ENCODE peak calls at places on chromosomes 2 and 18, in nine cellular contexts. E, P, K, W, H, J, O, T and A are unnamed samples.

GRCh38 chr18:7617738-7618422 is 50.8 kb downstream of the PTPRM start:
- DNase-seq in T (no peak), H (peak; percentile 96), J (no peak), K (no peak), W (no peak), E (no peak), P (no peak), O (no peak), A (no peak)

GRCh38 chr2:71576541-71576940 is 123.2 kb downstream of the DYSF start:
- DNase-seq in W (no peak), K (no peak), P (no peak), J (no peak), H (no peak), E (peak; percentile 72), O (no peak), T (no peak), A (peak; percentile 81)

GRCh38 chr2:171923206-171923605 is 945 bp downstream of the HAT1 start:
- DNase-seq in E (peak; percentile 49), T (no peak), K (peak; percentile 9), P (no peak), H (peak; percentile 67), J (no peak), W (peak; percentile 30), O (no peak), A (no peak)

GRCh38 chr2:23669413-23670244 is 257.3 kb downstream of the ATAD2B start:
- DNase-seq in J (no peak), W (peak; percentile 11), K (no peak), H (no peak), E (peak; percentile 89), T (no peak), O (no peak), P (no peak), A (peak; percentile 78)

GRCh38 chr2:98926601-98927000 is 9.4 kb downstream of the CRACDL start:
- DNase-seq in P (no peak), H (no peak), E (no peak), T (no peak), K (no peak), J (no peak), O (no peak), W (no peak), A (no peak)

GRCh38 chr2:48423376-48423775 is 106.6 kb upstream of the STON1 start:
- DNase-seq in O (no peak), K (peak; percentile 47), J (no peak), H (peak; percentile 73), T (no peak), W (no peak), P (no peak), E (no peak), A (no peak)

GRCh38 chr2:207561386-207562080 is 31.8 kb downstream of the CREB1 start:
- DNase-seq in W (no peak), E (no peak), P (no peak), K (no peak), T (no peak), H (peak; percentile 15), J (no peak), O (no peak), A (no peak)

GRCh38 chr2:850429-850828 is 100.2 kb upstream of the SNTG2 start:
- DNase-seq in W (no peak), P (no peak), H (peak; percentile 1), O (no peak), K (no peak), T (no peak), J (no peak), E (no peak), A (no peak)

GRCh38 chr2:195498176-195498575 is 158.8 kb upstream of the SLC39A10 start:
- DNase-seq in K (peak; percentile 16), W (no peak), E (no peak), P (peak; percentile 12), J (no peak), O (no peak), T (peak; percentile 28), H (peak; percentile 31), A (no peak)

GRCh38 chr2:104944495-104944894 is 90.6 kb downstream of the POU3F3 start:
- DNase-seq in P (no peak), T (no peak), E (no peak), K (peak; percentile 64), O (no peak), H (peak; percentile 1), W (peak; percentile 16), J (no peak), A (no peak)

GRCh38 chr2:144350151-144350802 is 169.6 kb downstream of the ZEB2 start:
- DNase-seq in O (no peak), K (no peak), J (no peak), H (peak; percentile 35), T (no peak), P (no peak), E (no peak), W (no peak), A (no peak)

GRCh38 chr2:201466050-201466660 is 14.6 kb downstream of the STRADB start:
- DNase-seq in W (peak; percentile 63), P (no peak), H (peak; percentile 75), E (no peak), T (no peak), J (no peak), O (no peak), K (no peak), A (no peak)

GRCh38 chr2:76197842-76198448 is 487.2 kb upstream of the GCFC2 start:
- DNase-seq in W (peak; percentile 49), H (peak; percentile 22), J (peak; percentile 42), E (no peak), T (no peak), K (peak; percentile 39), P (peak; percentile 46), O (no peak), A (peak; percentile 61)

GRCh38 chr2:134823832-134824231 is 14.6 kb upstream of the ACMSD start:
- DNase-seq in J (no peak), P (no peak), T (no peak), H (no peak), K (no peak), O (no peak), E (no peak), W (no peak), A (no peak)

GRCh38 chr2:26792720-26793119 is 6.9 kb downstream of the CENPA start:
- DNase-seq in P (no peak), E (no peak), T (no peak), K (no peak), H (no peak), W (no peak), J (no peak), O (no peak), A (no peak)

GRCh38 chr2:231666171-231667095 is 41.9 kb upstream of the PTMA start:
- DNase-seq in W (peak; percentile 90), J (peak; percentile 94), E (peak; percentile 97), H (peak; percentile 96), K (peak; percentile 94), P (no peak), O (no peak), T (no peak), A (peak; percentile 95)